ENCODE peak calls at places on chromosomes 13 and 19, in five cellular contexts. M is lung, Q is tibial artery, V is ovary, P is aorta. C is an unnamed sample.

GRCh38 chr13:50537029-50537428 is 306.5 kb downstream of the DLEU7 start:
- DNase-seq in M (no peak), Q (no peak), V (no peak), P (no peak), C (no peak)

GRCh38 chr13:111114362-111115050 is 604 bp upstream of the ARHGEF7 start:
- DNase-seq in M (no peak), Q (peak), V (peak), P (peak), C (no peak)

GRCh38 chr19:6070179-6071102 is 39.9 kb downstream of the RFX2 start:
- DNase-seq in M (peak), Q (no peak), V (peak), P (peak), C (no peak)

GRCh38 chr19:28242317-28242927 is 970.5 kb downstream of the UQCRFS1 start:
- DNase-seq in M (no peak), Q (no peak), V (no peak), P (no peak), C (peak)

GRCh38 chr19:51123381-51124186 is 1.1 kb upstream of the SIGLEC9 start:
- DNase-seq in M (peak), Q (peak), V (no peak), P (no peak), C (no peak)

GRCh38 chr13:34721631-34722144 is 220.4 kb upstream of the NBEA start:
- DNase-seq in M (no peak), Q (no peak), V (no peak), P (no peak), C (no peak)

GRCh38 chr19:11421607-11422098 is 2.5 kb upstream of the RGL3 start:
- DNase-seq in M (peak), Q (peak), V (no peak), P (peak), C (no peak)

GRCh38 chr19:48539503-48540096 is 12.4 kb upstream of the SULT2B1 start:
- DNase-seq in M (peak), Q (no peak), V (no peak), P (no peak), C (no peak)

GRCh38 chr19:3450796-3451411 is 29.4 kb downstream of the SMIM24 start:
- DNase-seq in M (peak), Q (peak), V (peak), P (peak), C (no peak)

GRCh38 chr19:32264568-32264967 is 80.8 kb upstream of the ZNF507 start:
- DNase-seq in M (no peak), Q (no peak), V (no peak), P (no peak), C (no peak)

GRCh38 chr13:49517461-49517860 is 21.7 kb downstream of the PHF11 start:
- DNase-seq in M (no peak), Q (no peak), V (no peak), P (no peak), C (no peak)

GRCh38 chr19:47134533-47134932 is 3.9 kb downstream of the SAE1 start:
- DNase-seq in M (no peak), Q (no peak), V (no peak), P (no peak), C (no peak)

GRCh38 chr19:48606463-48607358 is at the start of gene SPACA4:
- DNase-seq in M (no peak), Q (no peak), V (no peak), P (no peak), C (no peak)

GRCh38 chr13:76912476-76912875 is 26.3 kb upstream of the KCTD12 start:
- DNase-seq in M (no peak), Q (no peak), V (no peak), P (no peak), C (no peak)

GRCh38 chr13:86864376-86864775 is 806.8 kb upstream of the SLITRK5 start:
- DNase-seq in M (no peak), Q (no peak), V (no peak), P (no peak), C (no peak)

GRCh38 chr19:13051581-13052165 is 51.0 kb downstream of the LYL1 start:
- DNase-seq in M (peak), Q (no peak), V (peak), P (peak), C (peak)

GRCh38 chr19:34208485-34208884 is 36.2 kb downstream of the LSM14A start:
- DNase-seq in M (no peak), Q (no peak), V (no peak), P (no peak), C (no peak)

GRCh38 chr13:49587311-49587847 is 2.0 kb upstream of the RCBTB1 start:
- DNase-seq in M (no peak), Q (no peak), V (no peak), P (no peak), C (no peak)

GRCh38 chr19:7883105-7883504 is 5.2 kb upstream of the LRRC8E start:
- DNase-seq in M (no peak), Q (no peak), V (no peak), P (no peak), C (no peak)

GRCh38 chr19:35642312-35642711 is 767 bp downstream of the ETV2 start:
- DNase-seq in M (no peak), Q (no peak), V (no peak), P (no peak), C (no peak)

GRCh38 chr19:53849237-53849676 is 18.4 kb upstream of the MYADM start:
- DNase-seq in M (no peak), Q (no peak), V (no peak), P (no peak), C (no peak)

GRCh38 chr13:84303035-84303434 is 420.8 kb upstream of the SLITRK1 start:
- DNase-seq in M (no peak), Q (no peak), V (no peak), P (no peak), C (no peak)

GRCh38 chr13:45925151-45925550 is 73.6 kb upstream of the SIAH3 start:
- DNase-seq in M (no peak), Q (no peak), V (no peak), P (no peak), C (no peak)

GRCh38 chr13:40933508-40933907 is 85.6 kb downstream of the ELF1 start:
- DNase-seq in M (no peak), Q (no peak), V (no peak), P (no peak), C (no peak)

GRCh38 chr13:101755228-101755887 is 302.9 kb downstream of the ITGBL1 start:
- DNase-seq in M (no peak), Q (no peak), V (no peak), P (no peak), C (no peak)

GRCh38 chr13:44212633-44213387 is 160.8 kb upstream of the SERP2 start:
- DNase-seq in M (no peak), Q (no peak), V (no peak), P (no peak), C (no peak)

GRCh38 chr13:109883181-109884180 is 97.1 kb upstream of the IRS2 start:
- DNase-seq in M (no peak), Q (no peak), V (no peak), P (no peak), C (no peak)

GRCh38 chr13:95509521-95510315 is 42.8 kb upstream of the CLDN10 start:
- DNase-seq in M (no peak), Q (no peak), V (no peak), P (no peak), C (no peak)

GRCh38 chr19:17215125-17215971 is at the start of gene USE1:
- DNase-seq in M (peak), Q (peak), V (peak), P (peak), C (peak)
- H3K27ac ChIP-seq in M (peak), Q (peak), V (peak), P (peak), C (peak)

GRCh38 chr13:56515441-56515840 is 625.3 kb upstream of the PRR20A start:
- DNase-seq in M (no peak), Q (no peak), V (no peak), P (no peak), C (no peak)

DNA sequence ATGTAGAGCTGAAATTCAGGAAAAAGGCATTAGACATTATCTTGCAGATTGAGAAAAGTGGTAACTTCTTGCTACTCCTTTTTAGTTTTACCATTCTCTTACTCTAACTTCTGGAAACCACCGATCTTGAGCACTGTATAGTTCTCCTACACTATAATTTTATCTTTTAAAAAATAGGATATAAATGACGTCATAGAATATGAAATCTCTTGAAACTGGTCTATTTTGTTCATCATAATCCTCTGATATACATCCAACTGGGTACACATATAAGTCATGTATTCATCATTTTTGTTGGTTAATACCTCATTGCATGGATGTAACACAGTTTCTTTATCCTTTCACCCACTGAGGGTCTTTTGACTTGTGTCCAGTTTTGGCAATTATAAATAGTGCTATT is 629.9 kb upstream of the PRR20A start:
- DNase-seq in M (no peak), Q (no peak), V (no peak), P (no peak), C (no peak)
- H3K27ac ChIP-seq in M (no peak), Q (no peak), V (no peak), P (no peak), C (no peak)

DNA sequence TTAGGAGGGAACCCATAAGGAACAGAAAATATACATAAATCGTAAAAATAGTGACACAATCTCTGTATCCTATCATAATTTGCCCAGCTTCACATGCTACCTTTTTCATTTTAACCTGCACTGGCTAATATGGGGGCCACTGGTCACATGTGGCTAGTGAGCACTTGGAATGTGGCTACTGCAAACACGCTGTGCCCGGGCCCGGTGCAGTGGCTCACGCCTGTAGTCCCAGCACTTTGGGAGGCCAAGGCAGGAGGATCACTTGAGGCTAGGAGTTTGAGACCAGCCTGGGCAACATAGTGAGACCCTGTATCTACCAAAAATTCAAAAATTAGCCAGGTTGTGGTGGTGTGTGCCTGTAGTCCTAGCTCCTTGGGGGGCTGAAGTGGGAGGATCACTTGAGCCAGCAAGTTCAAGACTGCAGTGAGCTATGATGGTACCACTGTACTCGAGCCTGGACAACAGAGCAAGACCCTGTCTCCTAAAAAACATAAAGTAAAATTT is 1.5 kb upstream of the N4BP2L1 start:
- DNase-seq in M (no peak), Q (no peak), V (no peak), P (no peak), C (no peak)
- H3K27ac ChIP-seq in M (no peak), Q (peak), V (no peak), P (no peak), C (no peak)

GRCh38 chr13:98143601-98144500 is 957 bp downstream of the FARP1 start:
- DNase-seq in M (no peak), Q (peak), V (peak), P (peak), C (no peak)
- H3K27ac ChIP-seq in M (peak), Q (peak), V (peak), P (no peak), C (no peak)

DNA sequence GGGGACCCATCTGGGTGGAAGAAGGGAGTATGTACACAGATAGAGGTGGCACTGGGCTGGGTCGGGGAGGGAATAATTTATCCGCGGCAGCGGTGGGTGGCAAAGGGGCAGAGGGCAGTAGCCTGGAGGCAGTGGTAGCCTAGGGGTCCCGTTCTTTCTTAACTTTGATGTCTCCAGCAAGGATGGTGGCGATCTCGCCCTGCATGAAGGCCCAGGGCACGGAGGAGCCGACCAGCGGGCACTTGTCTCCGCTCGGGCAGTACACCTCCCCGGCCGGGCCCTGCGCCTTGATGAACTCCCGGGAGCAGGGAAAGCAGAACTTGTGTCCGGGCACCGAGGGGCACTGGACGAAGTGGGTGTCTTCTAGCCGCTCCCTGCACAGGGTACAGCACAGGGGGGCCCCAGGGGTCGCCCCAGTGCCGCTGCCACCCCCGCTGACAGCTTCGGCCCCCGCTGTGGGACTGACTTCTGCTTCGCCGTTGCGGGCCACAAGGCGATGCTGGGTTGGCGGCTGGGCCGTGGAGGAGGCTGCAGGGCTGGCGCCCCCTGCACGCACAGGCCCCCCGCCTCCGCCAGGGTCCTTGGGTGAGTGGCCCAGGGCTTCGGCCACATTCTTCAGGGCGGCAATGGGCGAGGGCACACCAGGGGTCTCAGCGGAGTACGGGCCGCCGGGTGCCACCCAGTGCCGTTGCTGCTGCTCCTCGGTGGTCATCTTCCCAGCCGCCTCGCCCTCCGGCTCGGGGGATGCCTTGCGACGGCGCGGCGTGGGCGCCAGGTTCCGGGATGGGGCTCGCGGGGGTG is 1.9 kb downstream of the IRF2BP1 start:
- DNase-seq in M (peak), Q (no peak), V (peak), P (no peak), C (no peak)
- H3K27ac ChIP-seq in M (no peak), Q (no peak), V (no peak), P (no peak), C (no peak)

C was measured in substantia nigra.